ENCODE peak calls at places on chromosome 13, in seven cellular contexts. V is breast epithelium, E is psoas muscle, W is MM.1S, I is tibial nerve, X is thoracic aorta, H is uterus. P is an unnamed sample.

GRCh38 chr13:23955064-23955463 is 57.8 kb upstream of the C1QTNF9B start:
- DNase-seq in V (no peak), X (no peak), H (no peak), E (no peak), W (no peak), I (no peak), P (no peak)

GRCh38 chr13:52847682-52848432 is 583 bp downstream of the PCDH8 start:
- DNase-seq in W (no peak), X (no peak), I (no peak), H (no peak), V (no peak), E (no peak), P (no peak)

GRCh38 chr13:110490009-110490770 is 71.3 kb downstream of the RAB20 start:
- DNase-seq in V (no peak), H (no peak), E (no peak), W (no peak), I (no peak), X (no peak), P (no peak)

GRCh38 chr13:21800847-21801616 is 130.2 kb downstream of the FGF9 start:
- DNase-seq in I (no peak), V (no peak), X (no peak), H (no peak), E (no peak), W (no peak), P (no peak)

GRCh38 chr13:29125934-29126424 is 305.8 kb downstream of the MTUS2 start:
- DNase-seq in X (no peak), E (no peak), V (no peak), H (no peak), I (no peak), W (no peak), P (no peak)

GRCh38 chr13:35768551-35768950 is 292.1 kb upstream of the MAB21L1 start:
- DNase-seq in W (no peak), X (no peak), E (no peak), H (no peak), I (no peak), V (no peak), P (no peak)

GRCh38 chr13:76314495-76314894 is 571.7 kb downstream of the KCTD12 start:
- DNase-seq in V (no peak), I (no peak), X (no peak), H (no peak), E (no peak), W (no peak), P (no peak)

GRCh38 chr13:51759240-51759639 is 44.7 kb downstream of the DHRS12 start:
- DNase-seq in V (no peak), X (no peak), H (no peak), W (no peak), E (no peak), I (no peak), P (no peak)

GRCh38 chr13:59472134-59472533 is 691.6 kb downstream of the DIAPH3 start:
- DNase-seq in E (no peak), H (no peak), V (no peak), W (no peak), X (no peak), I (no peak), P (no peak)

GRCh38 chr13:27014406-27015359 is 156.9 kb downstream of the USP12 start:
- DNase-seq in W (no peak), H (no peak), X (no peak), I (no peak), V (no peak), E (no peak), P (no peak)

GRCh38 chr13:23468811-23469210 is 35.3 kb upstream of the SACS start:
- DNase-seq in V (no peak), H (no peak), X (no peak), W (no peak), E (no peak), I (no peak), P (no peak)

DNA sequence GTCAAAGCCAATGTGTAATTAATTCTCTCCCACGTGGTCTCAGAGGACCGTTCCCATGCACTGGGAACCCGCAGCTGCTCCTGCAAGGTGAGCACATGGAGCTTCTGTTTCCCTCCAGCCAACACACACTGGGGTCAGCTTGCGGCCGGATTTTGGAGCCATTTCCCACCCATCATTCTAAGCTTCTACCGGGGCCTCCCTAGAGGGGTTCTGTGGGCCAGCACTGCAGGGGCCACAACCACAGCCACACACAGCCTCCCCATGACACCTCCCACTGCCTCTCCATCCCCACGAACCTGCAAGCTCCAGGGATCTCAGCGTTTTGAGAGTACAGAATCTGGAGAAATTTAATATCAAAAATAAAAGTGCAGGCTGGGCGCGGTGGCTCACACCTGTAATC is 120.7 kb upstream of the SOX1 start:
- DNase-seq in W (no peak), H (no peak), E (no peak), X (no peak), I (no peak), V (no peak), P (peak; percentile 13)
- H3K9me3 ChIP-seq in W (no peaks in the 10 kb centered on the region), H (no peaks in the 10 kb centered on the region), E (no peaks in the 10 kb centered on the region), X (peaks cover 3% of the 10 kb centered on the region), I (no peaks in the 10 kb centered on the region), V (peaks cover 20% of the 10 kb centered on the region), P (peaks cover 10% of the 10 kb centered on the region)

GRCh38 chr13:112741835-112742570 is 52.2 kb downstream of the ATP11A start:
- DNase-seq in X (no peak), W (no peak), E (no peak), H (no peak), I (no peak), V (no peak), P (no peak)

GRCh38 chr13:112741185-112741755 is 51.4 kb downstream of the ATP11A start:
- DNase-seq in I (no peak), V (no peak), H (no peak), E (no peak), W (no peak), X (no peak), P (no peak)

GRCh38 chr13:112738606-112739005 is 48.8 kb downstream of the ATP11A start:
- DNase-seq in V (no peak), E (no peak), X (no peak), I (no peak), H (no peak), W (no peak), P (no peak)

GRCh38 chr13:112742583-112742982 is 52.7 kb downstream of the ATP11A start:
- DNase-seq in V (no peak), I (no peak), X (no peak), H (no peak), E (no peak), W (no peak), P (no peak)

GRCh38 chr13:112740502-112741131 is 50.8 kb downstream of the ATP11A start:
- DNase-seq in X (no peak), W (no peak), H (peak; percentile 82), V (no peak), I (peak; percentile 77), E (peak; percentile 89), P (peak; percentile 84)
- H3K4me3 ChIP-seq in X (no peak overlapping the region), W (no peak overlapping the region), H (no peak overlapping the region), V (no peak overlapping the region), I (peak overlapping the region; percentile 3), E (no peak overlapping the region), P (no peak overlapping the region)

GRCh38 chr13:107867701-107868661 is 347.4 kb downstream of the LIG4 start:
- DNase-seq in I (no peak), V (no peak), W (no peak), E (no peak), H (no peak), X (no peak), P (no peak)
- TF ChIP-seq CTCF in I (no peak), V (no peak), W (no peak), E (no peak), H (no peak), X (no peak), P (peak; percentile 25)

DNA sequence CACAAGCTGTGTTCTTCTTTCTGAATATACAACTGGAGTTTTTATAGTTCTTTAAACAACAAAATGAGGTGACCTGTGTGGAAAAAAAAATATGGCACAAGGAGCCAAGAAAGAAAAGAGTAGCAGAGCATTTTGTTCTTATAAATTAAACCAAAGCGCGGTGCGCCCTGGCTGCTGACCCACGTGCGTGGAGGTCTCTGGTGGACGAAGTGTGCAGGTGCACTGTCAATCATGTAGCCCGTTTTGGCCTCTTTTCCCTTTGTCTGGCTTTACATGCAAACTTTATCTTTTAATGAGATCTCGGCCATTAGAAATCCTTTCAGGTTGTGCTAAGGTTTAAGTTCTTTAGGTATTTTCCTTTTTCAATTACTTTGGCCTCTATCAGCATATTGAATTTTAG is 443.8 kb upstream of the SLC10A2 start:
- DNase-seq in W (no peak), V (no peak), H (no peak), X (no peak), I (no peak), E (peak; percentile 19), P (no peak)
- H3K9me3 ChIP-seq in W (no peaks in the 10 kb centered on the region), V (no peaks in the 10 kb centered on the region), H (no peaks in the 10 kb centered on the region), X (no peaks in the 10 kb centered on the region), I (no peaks in the 10 kb centered on the region), E (no peaks in the 10 kb centered on the region), P (no peaks in the 10 kb centered on the region)

GRCh38 chr13:112953591-112954487 is 15.2 kb upstream of the MCF2L start:
- DNase-seq in H (no peak), W (no peak), V (no peak), E (no peak), X (no peak), I (no peak), P (no peak)
- H3K4me3 ChIP-seq in H (no peak overlapping the region), W (no peak overlapping the region), V (no peak overlapping the region), E (no peak overlapping the region), X (no peak overlapping the region), I (no peak overlapping the region), P (no peak overlapping the region)

GRCh38 chr13:112513761-112514160 is 74.2 kb downstream of the TUBGCP3 start:
- DNase-seq in X (no peak), W (no peak), V (no peak), I (no peak), E (no peak), H (no peak), P (no peak)

GRCh38 chr13:112510987-112511715 is 76.8 kb downstream of the TUBGCP3 start:
- DNase-seq in X (no peak), E (no peak), I (no peak), V (no peak), H (no peak), W (no peak), P (no peak)

GRCh38 chr13:112506046-112506445 is 81.9 kb downstream of the TUBGCP3 start:
- DNase-seq in V (no peak), E (no peak), I (no peak), H (no peak), W (no peak), X (no peak), P (no peak)

GRCh38 chr13:112509190-112509589 is 78.8 kb downstream of the TUBGCP3 start:
- DNase-seq in X (no peak), W (no peak), V (no peak), H (no peak), I (no peak), E (no peak), P (no peak)

DNA sequence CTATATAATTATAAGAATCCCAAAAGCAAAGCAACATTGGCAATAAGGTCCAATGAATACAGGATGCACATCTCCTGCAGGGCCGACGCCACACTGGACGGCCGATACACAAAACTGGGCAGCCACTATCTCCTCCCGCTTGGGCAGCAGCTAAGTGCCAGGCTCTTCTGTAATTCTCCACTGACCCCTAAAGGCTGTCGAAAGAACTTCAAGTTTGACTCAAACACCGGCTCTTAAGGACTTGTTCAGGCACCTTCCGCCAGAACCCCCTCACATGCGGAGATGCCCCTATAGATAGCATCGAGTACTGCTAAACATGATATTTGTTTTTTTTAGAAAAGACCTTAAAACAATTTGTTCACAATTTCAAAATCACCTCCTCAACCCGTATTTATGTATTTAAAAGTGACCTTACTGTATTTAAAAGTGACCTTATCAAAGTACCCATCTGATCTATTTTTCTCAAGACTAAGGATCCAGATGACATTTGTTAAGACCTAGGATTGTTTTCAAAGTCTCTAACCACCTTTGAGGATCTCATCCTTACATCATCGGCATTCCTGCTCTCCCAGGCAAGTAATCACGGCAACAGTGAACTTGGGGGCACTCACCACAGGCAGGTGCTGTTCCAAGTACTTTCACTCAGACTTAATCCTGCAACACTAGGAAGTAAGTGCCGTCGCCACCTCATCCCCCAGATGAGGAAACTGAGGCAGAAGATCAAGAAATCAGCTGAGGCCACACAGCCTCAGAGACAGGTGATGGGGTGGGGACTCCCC is 77.8 kb downstream of the TUBGCP3 start:
- DNase-seq in E (no peak), X (no peak), V (no peak), I (no peak), W (peak; percentile 41), H (no peak), P (no peak)
- TF ChIP-seq CTCF in E (no peak), X (peak; percentile 50), V (peak; percentile 36), I (peak; percentile 28), W (peak; percentile 42), H (peak; percentile 16), P (no peak)

P was measured in right atrium auricular region.